ENCODE peak calls at places on chromosomes 7 and 10, in four cellular contexts. C is mammary epithelial cell, V is SJSA1, K is right atrium auricular region. P is an unnamed sample.

GRCh38 chr10:28810062-28810870 is 132.9 kb downstream of the BAMBI start:
- DNase-seq in V (peak), C (no peak), K (no peak), P (no peak)

GRCh38 chr7:22572937-22573336 is 72.9 kb upstream of the STEAP1B start:
- DNase-seq in K (no peak), C (peak), V (peak), P (no peak)

GRCh38 chr7:133691727-133692450 is 435.3 kb upstream of the LRGUK start:
- DNase-seq in C (no peak), K (no peak), V (no peak), P (no peak)

GRCh38 chr7:135761751-135762488 is 13.3 kb upstream of the FAM180A start:
- DNase-seq in V (peak), K (peak), C (peak), P (no peak)

GRCh38 chr10:37713642-37714041 is 143.8 kb downstream of the ZNF248 start:
- DNase-seq in K (no peak), V (no peak), C (no peak), P (no peak)

GRCh38 chr7:22427122-22427503 is 70.2 kb upstream of the RAPGEF5 start:
- DNase-seq in C (no peak), K (no peak), V (no peak), P (no peak)

GRCh38 chr10:23293145-23293724 is 51.4 kb downstream of the C10orf67 start:
- DNase-seq in C (peak), V (peak), K (no peak), P (peak)

GRCh38 chr7:32335107-32335506 is 155.1 kb downstream of the LSM5 start:
- DNase-seq in C (peak), K (no peak), V (no peak), P (no peak)

GRCh38 chr7:113367187-113367586 is 248.8 kb upstream of the SMIM30 start:
- DNase-seq in V (no peak), C (no peak), K (no peak), P (no peak)

GRCh38 chr7:80054356-80054755 is 80.3 kb upstream of the GNAI1 start:
- DNase-seq in V (no peak), C (peak), K (no peak), P (no peak)

GRCh38 chr7:3065724-3066143 is 22.1 kb upstream of the CARD11 start:
- DNase-seq in C (no peak), V (no peak), K (no peak), P (peak)

GRCh38 chr10:123970927-123971286 is 79.3 kb upstream of the CPXM2 start:
- DNase-seq in V (no peak), K (no peak), C (no peak), P (no peak)

GRCh38 chr10:3165196-3165595 is 7.4 kb downstream of the PITRM1 start:
- DNase-seq in K (no peak), C (no peak), V (no peak), P (no peak)

GRCh38 chr7:123070702-123071286 is 75.3 kb upstream of the TAS2R16 start:
- DNase-seq in C (no peak), K (no peak), V (peak), P (no peak)

GRCh38 chr7:148507741-148508285 is 82.8 kb upstream of the C7orf33 start:
- DNase-seq in K (no peak), V (no peak), C (no peak), P (no peak)

GRCh38 chr10:29784175-29784773 is 149.5 kb upstream of the SVIL start:
- DNase-seq in C (peak), K (peak), V (peak), P (no peak)

GRCh38 chr10:99965700-99966099 is 44.0 kb downstream of the DNMBP start:
- DNase-seq in C (no peak), K (no peak), V (no peak), P (no peak)

GRCh38 chr7:18457832-18458231 is 37.7 kb upstream of the HDAC9 start:
- DNase-seq in K (no peak), C (peak), V (no peak), P (no peak)

GRCh38 chr10:32376027-32376426 is 29.1 kb upstream of the EPC1 start:
- DNase-seq in K (no peak), C (no peak), V (no peak), P (no peak)
- H3K27ac ChIP-seq in K (peak), C (peak), V (no peak), P (no peak)

GRCh38 chr10:95458824-95459223 is 102.3 kb downstream of the SORBS1 start:
- DNase-seq in V (no peak), K (no peak), C (no peak), P (no peak)
- H3K27ac ChIP-seq in V (no peak), K (peak), C (no peak), P (no peak)

DNA sequence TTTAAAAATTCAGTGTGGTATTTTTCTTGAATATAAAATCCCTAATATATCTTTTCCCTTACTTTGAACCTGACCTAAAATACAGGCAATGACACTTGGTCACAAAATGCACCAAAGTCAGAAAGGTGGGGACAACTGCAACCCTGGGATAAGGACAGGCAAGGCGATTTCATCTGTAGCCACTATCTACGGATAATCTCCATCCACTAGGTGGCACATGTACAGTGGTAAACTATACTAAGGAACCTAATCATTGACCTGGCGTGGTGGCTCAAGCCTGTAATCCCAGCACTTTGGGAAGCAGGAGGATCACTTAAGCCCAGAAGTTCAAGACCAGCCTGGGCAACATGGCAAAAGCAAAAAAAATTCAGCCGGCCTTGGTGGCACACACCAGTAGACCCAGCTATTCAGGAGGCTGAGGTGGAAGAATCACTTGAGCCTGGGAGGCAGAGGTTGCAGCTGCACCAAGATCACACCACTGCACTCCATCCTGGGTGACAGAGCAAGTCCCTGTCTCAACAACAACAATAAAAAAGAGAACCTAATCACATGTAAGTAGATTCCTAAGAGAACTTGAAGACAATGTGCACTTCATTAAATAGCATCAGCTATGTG is 98.9 kb downstream of the KMT2C start:
- DNase-seq in V (peak), C (peak), K (no peak), P (peak)
- H3K27ac ChIP-seq in V (no peak), C (no peak), K (no peak), P (no peak)

GRCh38 chr10:87978166-87978565 is 114.7 kb downstream of the PTEN start:
- DNase-seq in V (no peak), K (no peak), C (no peak), P (no peak)

GRCh38 chr10:87974130-87974529 is 110.7 kb downstream of the PTEN start:
- DNase-seq in C (no peak), K (no peak), V (no peak), P (no peak)

GRCh38 chr10:87976101-87976743 is 112.8 kb downstream of the PTEN start:
- DNase-seq in C (peak), V (no peak), K (no peak), P (no peak)

GRCh38 chr10:87974769-87975168 is 111.3 kb downstream of the PTEN start:
- DNase-seq in K (no peak), C (no peak), V (no peak), P (no peak)

DNA sequence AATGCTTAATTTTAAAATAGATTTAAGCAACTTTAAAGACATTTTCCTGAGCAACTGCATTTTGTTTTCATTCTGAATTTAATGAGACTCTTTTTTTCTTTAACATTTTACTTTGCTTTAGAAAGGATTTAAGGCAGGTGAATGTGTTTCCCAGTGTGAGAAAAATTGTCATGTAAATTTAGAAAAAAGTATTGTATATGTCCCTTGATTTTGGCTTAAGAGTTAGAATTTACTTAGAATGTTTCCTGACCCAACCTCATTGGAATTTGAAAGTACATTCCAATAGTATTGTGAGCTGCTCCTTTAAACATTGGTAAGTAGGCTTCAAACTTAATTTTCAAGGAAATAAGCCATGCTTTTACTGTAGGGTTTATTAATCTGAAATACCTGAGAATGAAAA is 110.2 kb downstream of the PTEN start:
- DNase-seq in C (no peak), V (peak), K (no peak), P (no peak)
- H3K27ac ChIP-seq in C (no peak), V (no peak), K (no peak), P (no peak)

GRCh38 chr7:45653209-45653907 is 79.2 kb downstream of the ADCY1 start:
- DNase-seq in C (no peak), V (no peak), K (peak), P (no peak)

GRCh38 chr7:45651540-45651939 is 77.4 kb downstream of the ADCY1 start:
- DNase-seq in K (no peak), C (no peak), V (no peak), P (no peak)

GRCh38 chr7:45651056-45651444 is 76.9 kb downstream of the ADCY1 start:
- DNase-seq in K (peak), C (no peak), V (no peak), P (no peak)

GRCh38 chr7:45654341-45654740 is 80.2 kb downstream of the ADCY1 start:
- DNase-seq in C (no peak), V (no peak), K (no peak), P (no peak)

GRCh38 chr7:45652630-45653029 is 78.5 kb downstream of the ADCY1 start:
- DNase-seq in C (no peak), K (peak), V (no peak), P (no peak)
- H3K27ac ChIP-seq in C (no peak), K (no peak), V (no peak), P (no peak)

GRCh38 chr7:151428393-151429231 is 11.3 kb downstream of the CRYGN start:
- DNase-seq in V (peak), K (no peak), C (peak), P (peak)
- H3K27ac ChIP-seq in V (peak), K (no peak), C (no peak), P (peak)

P was measured in WERI-Rb-1.